ENCODE peak calls at places on chromosome 13, in six cellular contexts. Q is T-helper 1 cell; R is NCI-H510A; P is mucosa of gallbladder; X is AG10803; T is activated CD4-positive, alpha-beta T cell treated with anti-CD3 and anti-CD28 coated beads, Interleukin-2, amount 10 ng/mL, durations not matched to agents 7 days and 5 days. D is an unnamed sample.

GRCh38 chr13:88329066-88329465 is 657.9 kb downstream of the SLITRK5 start:
- DNase-seq in Q (no peak), R (no peak), P (no peak), X (no peak), T (no peak), D (no peak)

GRCh38 chr13:27341616-27342015 is 71.0 kb downstream of the RASL11A start:
- DNase-seq in Q (no peak), R (no peak), P (no peak), X (no peak), T (no peak), D (no peak)

GRCh38 chr13:79098603-79099002 is 307.5 kb downstream of the RBM26 start:
- DNase-seq in Q (no peak), R (no peak), P (no peak), X (no peak), T (no peak), D (no peak)

GRCh38 chr13:59318320-59318930 is 845.3 kb downstream of the DIAPH3 start:
- DNase-seq in Q (peak), R (no peak), P (peak), X (peak), T (peak), D (peak)

GRCh38 chr13:70502944-70503343 is 394.7 kb upstream of the KLHL1 start:
- DNase-seq in Q (no peak), R (no peak), P (no peak), X (no peak), T (no peak), D (no peak)

GRCh38 chr13:32159147-32159869 is 127.7 kb downstream of the FRY start:
- DNase-seq in Q (no peak), R (no peak), P (no peak), X (no peak), T (no peak), D (no peak)

GRCh38 chr13:41065098-41065497 is 3.8 kb downstream of the WBP4 start:
- DNase-seq in Q (no peak), R (no peak), P (no peak), X (peak), T (no peak), D (no peak)

GRCh38 chr13:112233256-112233655 is 142.9 kb upstream of the SPACA7 start:
- DNase-seq in Q (no peak), R (no peak), P (no peak), X (no peak), T (no peak), D (no peak)

GRCh38 chr13:113602291-113602970 is 17.9 kb downstream of the TFDP1 start:
- DNase-seq in Q (no peak), R (no peak), P (no peak), X (no peak), T (no peak), D (no peak)

GRCh38 chr13:99208185-99208584 is 7.5 kb downstream of the UBAC2 start:
- DNase-seq in Q (no peak), R (no peak), P (no peak), X (no peak), T (no peak), D (no peak)

GRCh38 chr13:109152311-109152820 is 523.0 kb downstream of the MYO16 start:
- DNase-seq in Q (no peak), R (no peak), P (no peak), X (no peak), T (no peak), D (no peak)

GRCh38 chr13:88507909-88508308 is 836.7 kb downstream of the SLITRK5 start:
- DNase-seq in Q (no peak), R (no peak), P (no peak), X (no peak), T (no peak), D (no peak)

GRCh38 chr13:113550453-113550852 is 34.1 kb upstream of the TFDP1 start:
- DNase-seq in Q (no peak), R (no peak), P (no peak), X (no peak), T (peak), D (no peak)

GRCh38 chr13:100673831-100674362 is 698 bp downstream of the TMTC4 start:
- DNase-seq in Q (peak), R (no peak), P (peak), X (peak), T (peak), D (peak)

GRCh38 chr13:91359071-91359470 is 11.6 kb downstream of the MIR17HG start:
- DNase-seq in Q (no peak), R (no peak), P (no peak), X (no peak), T (no peak), D (peak)

D was measured in NAMALWA.